ENCODE peak calls at places on chromosome 10, in ten cellular contexts. W, T, E, D, F, R, U, O, H and G are unnamed samples.

GRCh38 chr10:111158601-111159000 is 81.8 kb downstream of the ADRA2A start:
- DNase-seq in F (no peak), O (no peak), T (no peak), E (no peak), U (no peak), W (no peak), R (no peak), H (no peak), D (no peak), G (no peak)

GRCh38 chr10:2476236-2476814 is 591.0 kb upstream of the PFKP start:
- DNase-seq in W (no peak), F (no peak), D (peak; percentile 80), T (no peak), E (no peak), H (no peak), O (no peak), R (no peak), U (no peak), G (peak; percentile 11)

GRCh38 chr10:65348637-65349036 is 1577.2 kb upstream of the LRRTM3 start:
- DNase-seq in W (no peak), T (no peak), F (no peak), R (no peak), E (no peak), D (no peak), O (no peak), H (no peak), U (no peak), G (no peak)

GRCh38 chr10:98169379-98169778 is 34.9 kb downstream of the R3HCC1L start:
- DNase-seq in F (no peak), O (no peak), R (no peak), H (no peak), U (no peak), E (no peak), W (no peak), T (no peak), D (no peak), G (no peak)

GRCh38 chr10:70851597-70852475 is 36.1 kb downstream of the SGPL1 start:
- DNase-seq in T (no peak), D (no peak), H (no peak), O (no peak), E (no peak), F (no peak), U (no peak), W (no peak), R (no peak), G (no peak)

GRCh38 chr10:131806646-131807317 is 94.0 kb upstream of the PPP2R2D start:
- DNase-seq in W (peak; percentile 10), F (no peak), E (no peak), O (no peak), D (peak; percentile 35), H (no peak), U (no peak), T (no peak), R (no peak), G (no peak)

GRCh38 chr10:79116363-79116762 is 47.6 kb downstream of the ZMIZ1 start:
- DNase-seq in E (peak; percentile 31), O (peak; percentile 73), T (no peak), U (no peak), H (no peak), W (no peak), D (no peak), F (no peak), R (no peak), G (no peak)

GRCh38 chr10:35911954-35912353 is 269.9 kb upstream of the FZD8 start:
- DNase-seq in R (no peak), E (no peak), W (no peak), O (no peak), F (no peak), D (no peak), T (no peak), H (no peak), U (no peak), G (no peak)

DNA sequence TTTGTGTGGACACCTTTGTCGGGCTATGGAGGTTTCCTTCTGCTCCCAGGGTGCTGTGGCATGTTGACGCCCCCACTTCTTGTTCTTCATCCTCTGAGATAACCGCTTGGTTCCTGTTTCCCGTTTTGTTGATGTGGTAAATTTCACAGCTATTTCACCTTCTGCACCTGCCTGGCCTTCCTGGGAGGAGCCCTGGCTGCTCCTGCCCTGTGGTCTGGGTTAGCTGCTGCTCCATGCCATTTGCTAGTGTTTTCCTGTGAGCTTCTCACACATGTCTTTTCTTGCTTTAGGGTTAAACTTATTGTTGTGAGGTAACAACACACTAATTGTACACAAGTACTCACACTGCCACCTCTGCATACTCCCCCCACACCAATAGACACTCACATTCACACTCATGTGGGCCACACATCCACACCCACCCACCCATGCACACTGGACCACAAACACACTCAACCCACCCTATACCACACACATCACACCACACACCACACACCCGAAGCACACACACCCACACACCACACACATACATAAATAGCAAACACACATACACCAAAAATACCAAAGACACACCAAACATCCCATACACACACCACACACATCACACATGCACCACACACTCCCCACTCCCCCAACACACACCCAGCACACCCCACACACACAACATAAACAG is 46.6 kb upstream of the MSMB start:
- DNase-seq in R (no peak), O (no peak), U (no peak), E (no peak), F (no peak), D (no peak), T (no peak), H (no peak), W (no peak), G (no peak)
- TF ChIP-seq POLR2AphosphoS5 in R (no peak), O (no peak), U (no peak), E (no peak), F (no peak), D (no peak), T (no peak), H (no peak), W (no peak), G (no peak)

GRCh38 chr10:29735628-29736324 is 101.0 kb upstream of the SVIL start:
- DNase-seq in W (peak; percentile 86), T (peak; percentile 94), O (peak; percentile 97), H (peak; percentile 92), F (peak; percentile 90), R (no peak), U (peak; percentile 80), E (no peak), D (peak; percentile 96), G (peak; percentile 97)

GRCh38 chr10:29734640-29734979 is 99.8 kb upstream of the SVIL start:
- DNase-seq in R (no peak), E (no peak), F (no peak), O (no peak), H (no peak), U (no peak), D (no peak), T (no peak), W (no peak), G (no peak)

GRCh38 chr10:29734980-29735627 is 100.3 kb upstream of the SVIL start:
- DNase-seq in T (peak; percentile 71), D (peak; percentile 84), O (peak; percentile 94), F (peak; percentile 33), W (peak; percentile 61), U (no peak), R (no peak), E (no peak), H (peak; percentile 66), G (peak; percentile 82)

GRCh38 chr10:29737209-29737565 is 102.4 kb upstream of the SVIL start:
- DNase-seq in D (no peak), E (no peak), U (no peak), R (no peak), W (no peak), O (no peak), H (no peak), F (no peak), T (no peak), G (no peak)

DNA sequence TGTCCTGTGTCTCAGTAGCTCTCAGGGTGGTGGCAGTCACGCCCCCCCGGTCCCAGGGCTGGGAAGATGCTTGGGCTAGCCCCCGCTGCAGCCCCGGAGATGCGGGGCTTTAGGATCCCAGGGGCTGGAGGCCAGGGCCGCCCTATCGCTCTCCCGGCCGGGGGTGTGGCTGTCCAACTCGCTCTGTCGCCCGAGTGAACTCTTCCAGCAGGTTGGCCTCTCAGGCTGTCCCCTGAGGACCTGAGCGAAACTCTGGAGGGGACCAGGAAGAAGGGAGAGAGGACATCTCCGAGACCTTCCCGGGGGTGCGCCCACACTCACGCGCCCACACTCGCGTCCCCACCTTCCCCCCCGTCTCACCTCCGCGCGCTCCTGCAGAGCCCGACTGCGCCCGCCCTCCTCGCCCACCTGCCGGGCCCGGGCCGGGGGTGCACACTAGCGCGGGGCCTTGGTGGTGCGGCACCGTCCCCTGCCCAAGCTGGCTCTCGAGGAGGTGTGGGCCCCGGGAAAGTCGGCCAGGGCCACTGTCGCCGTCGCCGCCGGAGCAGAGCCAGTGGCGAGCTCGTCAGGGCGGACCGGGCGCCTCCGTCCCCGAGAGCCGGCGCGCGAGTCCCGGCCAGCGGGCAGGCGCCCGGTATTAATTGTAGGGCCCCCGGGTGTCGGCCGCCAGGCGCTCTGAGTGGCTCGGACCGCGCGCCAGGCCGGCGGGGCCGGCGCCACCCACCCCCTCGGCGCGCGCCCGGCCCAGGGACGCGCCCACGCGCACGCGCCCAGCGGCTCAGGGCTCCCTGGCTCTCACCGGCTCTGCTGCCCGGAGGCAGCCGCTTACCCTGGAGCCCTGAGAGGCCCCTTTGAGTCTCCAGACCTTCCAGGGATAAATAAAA is 101.8 kb upstream of the SVIL start:
- DNase-seq in W (peak; percentile 67), R (no peak), E (no peak), H (peak; percentile 70), O (peak; percentile 88), T (peak; percentile 72), D (peak; percentile 88), F (peak; percentile 61), U (no peak), G (peak; percentile 87)
- TF ChIP-seq POLR2AphosphoS5 in W (peak; percentile 31), R (no peak), E (no peak), H (peak; percentile 79), O (no peak), T (no peak), D (peak; percentile 61), F (no peak), U (peak; percentile 41), G (peak; percentile 16)

DNA sequence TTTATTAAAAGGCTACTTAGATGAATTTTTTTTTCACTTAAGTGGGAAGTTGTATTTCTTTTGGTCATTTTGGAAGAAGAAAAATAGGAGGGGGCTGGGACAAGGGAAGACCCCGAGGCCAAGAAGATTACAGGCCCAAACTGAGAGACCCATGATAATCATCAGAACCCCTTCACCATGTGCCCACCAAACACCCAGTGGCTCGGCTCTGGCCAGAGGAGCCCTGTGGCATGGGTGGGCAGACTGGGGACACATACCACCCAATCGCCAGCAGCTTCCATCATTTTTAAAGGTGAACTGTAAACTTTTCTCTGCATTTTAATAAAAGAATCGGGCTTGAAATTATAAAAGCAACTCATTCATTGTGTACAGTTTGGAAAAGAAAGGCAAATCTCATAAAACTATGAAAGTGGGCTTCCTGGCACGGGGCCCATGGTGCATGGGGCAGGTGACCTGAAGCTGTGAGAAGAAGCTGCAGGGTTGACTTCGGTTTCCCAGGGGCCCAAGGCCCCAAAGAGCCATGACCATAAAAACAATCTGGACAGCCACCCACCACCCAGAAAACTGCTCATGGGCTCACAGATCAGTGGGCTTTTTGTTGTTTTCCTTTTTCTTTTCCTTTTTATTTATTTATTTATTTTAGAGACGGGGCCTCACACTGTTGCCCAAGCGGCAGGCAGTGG is 29.4 kb upstream of the RET start:
- DNase-seq in U (no peak), E (no peak), F (no peak), H (peak; percentile 2), O (no peak), D (peak; percentile 54), R (no peak), W (no peak), T (peak; percentile 14), G (peak; percentile 32)
- TF ChIP-seq POLR2AphosphoS5 in U (no peak), E (no peak), F (no peak), H (no peak), O (no peak), D (no peak), R (no peak), W (no peak), T (no peak), G (no peak)

GRCh38 chr10:72334196-72334831 is 20.4 kb downstream of the DNAJB12 start:
- DNase-seq in T (no peak), H (no peak), D (no peak), E (no peak), R (no peak), F (no peak), O (peak; percentile 80), W (no peak), U (no peak), G (peak; percentile 77)

GRCh38 chr10:72336259-72337038 is 18.3 kb downstream of the DNAJB12 start:
- DNase-seq in F (no peak), H (no peak), R (no peak), T (no peak), U (no peak), D (no peak), O (peak; percentile 81), W (peak; percentile 75), E (no peak), G (no peak)

GRCh38 chr10:72337039-72337629 is 17.6 kb downstream of the DNAJB12 start:
- DNase-seq in T (peak; percentile 89), R (no peak), W (peak; percentile 94), H (peak; percentile 86), U (no peak), F (peak; percentile 79), D (peak; percentile 94), E (no peak), O (peak; percentile 94), G (peak; percentile 84)

GRCh38 chr10:72334832-72335393 is 19.8 kb downstream of the DNAJB12 start:
- DNase-seq in U (no peak), W (peak; percentile 97), D (peak; percentile 93), O (peak; percentile 99), H (peak; percentile 90), T (peak; percentile 91), F (peak; percentile 68), R (no peak), E (peak; percentile 95), G (peak; percentile 56)

DNA sequence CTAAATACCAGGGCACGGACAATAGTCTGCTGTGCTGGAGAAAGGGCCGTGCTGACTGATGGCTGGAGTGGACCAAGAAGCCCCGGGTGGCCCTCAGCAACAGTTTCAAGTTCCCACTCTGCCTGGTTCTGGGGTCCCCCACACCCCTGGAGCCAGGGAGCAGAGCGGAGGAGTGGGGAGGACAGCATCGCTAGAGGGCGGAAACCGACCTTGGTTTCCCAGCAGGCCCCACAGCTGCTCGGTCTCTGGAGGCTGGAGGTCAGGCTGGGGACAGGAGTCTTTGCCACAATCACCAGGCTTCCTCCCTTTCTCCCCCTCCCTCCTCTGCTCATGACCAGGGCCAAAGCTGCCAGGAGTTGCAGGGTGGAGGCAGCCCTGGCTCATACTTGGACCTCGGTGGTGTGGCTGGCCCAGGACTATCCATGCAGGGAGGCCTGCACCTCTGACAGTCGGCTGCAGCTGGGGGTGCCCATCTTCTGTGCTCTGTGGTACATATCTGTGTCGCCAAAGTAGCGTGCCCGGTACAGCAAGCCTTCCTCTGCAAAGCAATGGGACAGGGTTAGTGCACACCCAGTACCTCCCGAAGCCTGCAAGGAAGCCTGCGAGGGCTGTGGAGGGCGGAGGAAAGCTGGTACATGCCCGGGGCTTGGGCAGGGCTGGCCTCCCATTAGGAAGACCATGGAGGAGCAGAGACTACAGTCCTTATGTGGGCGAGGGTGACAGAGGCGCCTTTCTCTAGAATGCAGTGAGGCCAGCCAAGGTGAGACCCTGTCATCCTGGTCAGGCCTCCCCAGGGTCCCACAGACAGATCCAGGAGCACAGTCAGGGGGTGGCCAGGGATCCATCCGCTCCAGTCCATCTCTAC is 19.1 kb downstream of the DNAJB12 start:
- DNase-seq in R (no peak), H (peak; percentile 70), U (no peak), D (peak; percentile 83), O (peak; percentile 94), E (no peak), W (peak; percentile 82), F (no peak), T (peak; percentile 65), G (peak; percentile 54)
- TF ChIP-seq POLR2AphosphoS5 in R (no peak), H (no peak), U (no peak), D (peak; percentile 8), O (no peak), E (peak; percentile 16), W (peak; percentile 59), F (peak; percentile 17), T (peak; percentile 22), G (no peak)